ENCODE peak calls at places on chromosomes 12 and 14, in eight cellular contexts. V is AG04450, W is GM23338, G is WERI-Rb-1, I is lower lobe of right lung, B is uterus, N is foreskin keratinocyte, R is endodermal cell. Q is an unnamed sample.

GRCh38 chr12:59115526-59115925 is 195.2 kb upstream of the LRIG3 start:
- DNase-seq in V (no peak), W (no peak), G (no peak), I (no peak), B (no peak), N (no peak), R (no peak), Q (no peak)

GRCh38 chr14:59032821-59033220 is 155.6 kb upstream of the DAAM1 start:
- DNase-seq in V (no peak), W (no peak), G (no peak), I (no peak), B (no peak), N (no peak), R (no peak), Q (no peak)

GRCh38 chr12:57842342-57843294 is 3.9 kb downstream of the CTDSP2 start:
- DNase-seq in V (no peak), W (peak), G (no peak), I (no peak), B (no peak), N (no peak), R (peak), Q (no peak)

GRCh38 chr12:262817-263216 is at the start of gene SLC6A13:
- DNase-seq in V (no peak), W (no peak), G (no peak), I (peak), B (no peak), N (no peak), R (no peak), Q (no peak)

GRCh38 chr12:56300644-56301464 is 724 bp upstream of the CS start:
- DNase-seq in V (no peak), W (peak), G (no peak), I (no peak), B (no peak), N (no peak), R (no peak), Q (no peak)

GRCh38 chr14:65850429-65851145 is 438.1 kb downstream of the FUT8 start:
- DNase-seq in V (no peak), W (no peak), G (no peak), I (no peak), B (no peak), N (no peak), R (peak), Q (peak)

GRCh38 chr12:118290130-118290529 is 82.6 kb downstream of the TAOK3 start:
- DNase-seq in V (peak), W (no peak), G (peak), I (no peak), B (no peak), N (no peak), R (no peak), Q (no peak)

GRCh38 chr14:100842799-100843198 is 16.9 kb downstream of the MEG3 start:
- DNase-seq in V (peak), W (no peak), G (no peak), I (peak), B (peak), N (no peak), R (no peak), Q (no peak)

GRCh38 chr14:61710853-61711817 is 15.8 kb downstream of the HIF1A start:
- DNase-seq in V (no peak), W (no peak), G (no peak), I (no peak), B (no peak), N (no peak), R (no peak), Q (no peak)

GRCh38 chr14:77059276-77059934 is 30.9 kb upstream of the IRF2BPL start:
- DNase-seq in V (no peak), W (peak), G (no peak), I (no peak), B (no peak), N (peak), R (peak), Q (peak)

GRCh38 chr14:39491134-39491541 is 58.9 kb upstream of the FBXO33 start:
- DNase-seq in V (no peak), W (peak), G (no peak), I (no peak), B (no peak), N (peak), R (no peak), Q (no peak)

GRCh38 chr12:93292731-93293566 is 84.8 kb upstream of the NUDT4 start:
- DNase-seq in V (no peak), W (no peak), G (no peak), I (no peak), B (no peak), N (peak), R (peak), Q (no peak)

GRCh38 chr12:104790296-104791125 is 167.6 kb downstream of the SLC41A2 start:
- DNase-seq in V (no peak), W (peak), G (peak), I (peak), B (peak), N (no peak), R (peak), Q (peak)

GRCh38 chr12:107917912-107918800 is 143.7 kb downstream of the ASCL4 start:
- DNase-seq in V (no peak), W (peak), G (peak), I (no peak), B (no peak), N (peak), R (peak), Q (no peak)

GRCh38 chr12:65628061-65628460 is 196.2 kb upstream of the HMGA2 start:
- DNase-seq in V (no peak), W (no peak), G (no peak), I (no peak), B (no peak), N (no peak), R (no peak), Q (no peak)

GRCh38 chr12:122349078-122349477 is 73.4 kb downstream of the CLIP1 start:
- DNase-seq in V (no peak), W (no peak), G (no peak), I (no peak), B (no peak), N (no peak), R (no peak), Q (no peak)

GRCh38 chr12:120961604-120962486 is 16.5 kb upstream of the HNF1A start:
- DNase-seq in V (no peak), W (peak), G (no peak), I (no peak), B (no peak), N (peak), R (peak), Q (no peak)

GRCh38 chr14:27370775-27371174 is 772.9 kb upstream of the NOVA1 start:
- DNase-seq in V (no peak), W (no peak), G (no peak), I (no peak), B (no peak), N (no peak), R (no peak), Q (no peak)

GRCh38 chr12:76720068-76720467 is 43.8 kb upstream of the ZDHHC17 start:
- DNase-seq in V (no peak), W (no peak), G (no peak), I (no peak), B (no peak), N (peak), R (no peak), Q (no peak)

GRCh38 chr12:65670775-65671174 is 153.5 kb upstream of the HMGA2 start:
- DNase-seq in V (no peak), W (no peak), G (no peak), I (no peak), B (no peak), N (peak), R (no peak), Q (no peak)

GRCh38 chr14:74667758-74668157 is 45.1 kb downstream of the AREL1 start:
- DNase-seq in V (no peak), W (no peak), G (no peak), I (no peak), B (no peak), N (no peak), R (no peak), Q (no peak)

GRCh38 chr14:23154876-23155587 is 28.4 kb downstream of the SLC7A8 start:
- DNase-seq in V (peak), W (peak), G (peak), I (peak), B (peak), N (peak), R (peak), Q (no peak)

GRCh38 chr14:94132285-94132887 is 3.0 kb upstream of the IFI27L2 start:
- DNase-seq in V (peak), W (peak), G (peak), I (no peak), B (no peak), N (peak), R (peak), Q (peak)

GRCh38 chr14:66056926-66057552 is 429.1 kb upstream of the CCDC196 start:
- DNase-seq in V (no peak), W (no peak), G (no peak), I (no peak), B (no peak), N (no peak), R (no peak), Q (no peak)

GRCh38 chr12:132127041-132127440 is 17.1 kb downstream of the DDX51 start:
- DNase-seq in V (no peak), W (no peak), G (no peak), I (no peak), B (no peak), N (no peak), R (no peak), Q (no peak)

GRCh38 chr14:71308671-71309070 is 401.4 kb downstream of the PCNX1 start:
- DNase-seq in V (no peak), W (no peak), G (no peak), I (no peak), B (no peak), N (no peak), R (no peak), Q (no peak)

GRCh38 chr14:100386846-100387245 is 63.7 kb downstream of the SLC25A47 start:
- DNase-seq in V (no peak), W (no peak), G (no peak), I (no peak), B (no peak), N (no peak), R (no peak), Q (no peak)

GRCh38 chr14:102491366-102491765 is 18.2 kb downstream of the ANKRD9 start:
- DNase-seq in V (no peak), W (no peak), G (no peak), I (no peak), B (no peak), N (peak), R (peak), Q (no peak)

GRCh38 chr12:109613611-109614455 is 40.2 kb downstream of the MVK start:
- DNase-seq in V (no peak), W (peak), G (no peak), I (no peak), B (no peak), N (no peak), R (peak), Q (no peak)

GRCh38 chr14:60163741-60164140 is 1.5 kb downstream of the DHRS7 start:
- DNase-seq in V (no peak), W (peak), G (no peak), I (no peak), B (no peak), N (no peak), R (no peak), Q (no peak)

GRCh38 chr12:53600490-53601295 is 25.5 kb downstream of the ATF7 start:
- DNase-seq in V (no peak), W (no peak), G (peak), I (no peak), B (no peak), N (no peak), R (no peak), Q (no peak)
- H3K27ac ChIP-seq in V (no peak), W (no peak), G (peak), I (no peak), B (peak), N (no peak), R (no peak), Q (no peak)

DNA sequence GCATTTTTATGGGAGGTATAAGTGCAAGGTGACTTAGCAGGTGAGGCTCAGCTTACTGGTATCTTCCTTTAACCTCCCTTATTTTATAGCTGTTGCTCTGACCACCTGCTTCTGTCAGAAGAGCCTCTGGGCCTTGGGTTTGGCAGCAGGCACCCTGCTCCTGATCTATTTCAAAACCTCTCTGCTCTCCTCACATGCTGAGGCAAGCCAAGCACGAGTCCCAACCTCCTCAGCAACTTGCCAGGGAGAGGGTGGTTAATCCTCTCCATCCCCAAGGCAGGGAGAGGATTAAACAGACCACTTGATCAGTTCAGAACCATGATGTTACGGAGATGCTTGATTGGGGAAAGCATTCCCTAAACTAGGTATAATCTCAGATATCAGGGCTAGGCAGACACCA is 5.4 kb downstream of the PLEKHH1 start:
- DNase-seq in V (no peak), W (no peak), G (peak), I (no peak), B (no peak), N (peak), R (no peak), Q (no peak)
- H3K27ac ChIP-seq in V (no peak), W (no peak), G (no peak), I (no peak), B (no peak), N (no peak), R (peak), Q (no peak)

GRCh38 chr14:21219120-21219519 is 50.1 kb downstream of the HNRNPC start:
- DNase-seq in V (no peak), W (no peak), G (no peak), I (no peak), B (no peak), N (no peak), R (no peak), Q (no peak)

GRCh38 chr14:21215130-21215878 is 53.9 kb downstream of the HNRNPC start:
- DNase-seq in V (no peak), W (no peak), G (no peak), I (no peak), B (no peak), N (peak), R (no peak), Q (no peak)

GRCh38 chr14:21220874-21221477 is 48.3 kb downstream of the HNRNPC start:
- DNase-seq in V (no peak), W (no peak), G (no peak), I (no peak), B (no peak), N (no peak), R (no peak), Q (no peak)

GRCh38 chr14:21215879-21216251 is 53.4 kb downstream of the HNRNPC start:
- DNase-seq in V (no peak), W (no peak), G (no peak), I (no peak), B (no peak), N (no peak), R (no peak), Q (no peak)

GRCh38 chr14:21219561-21220111 is 49.6 kb downstream of the HNRNPC start:
- DNase-seq in V (no peak), W (no peak), G (no peak), I (no peak), B (no peak), N (no peak), R (no peak), Q (no peak)
- H3K27ac ChIP-seq in V (no peak), W (peak), G (no peak), I (no peak), B (no peak), N (no peak), R (no peak), Q (peak)

DNA sequence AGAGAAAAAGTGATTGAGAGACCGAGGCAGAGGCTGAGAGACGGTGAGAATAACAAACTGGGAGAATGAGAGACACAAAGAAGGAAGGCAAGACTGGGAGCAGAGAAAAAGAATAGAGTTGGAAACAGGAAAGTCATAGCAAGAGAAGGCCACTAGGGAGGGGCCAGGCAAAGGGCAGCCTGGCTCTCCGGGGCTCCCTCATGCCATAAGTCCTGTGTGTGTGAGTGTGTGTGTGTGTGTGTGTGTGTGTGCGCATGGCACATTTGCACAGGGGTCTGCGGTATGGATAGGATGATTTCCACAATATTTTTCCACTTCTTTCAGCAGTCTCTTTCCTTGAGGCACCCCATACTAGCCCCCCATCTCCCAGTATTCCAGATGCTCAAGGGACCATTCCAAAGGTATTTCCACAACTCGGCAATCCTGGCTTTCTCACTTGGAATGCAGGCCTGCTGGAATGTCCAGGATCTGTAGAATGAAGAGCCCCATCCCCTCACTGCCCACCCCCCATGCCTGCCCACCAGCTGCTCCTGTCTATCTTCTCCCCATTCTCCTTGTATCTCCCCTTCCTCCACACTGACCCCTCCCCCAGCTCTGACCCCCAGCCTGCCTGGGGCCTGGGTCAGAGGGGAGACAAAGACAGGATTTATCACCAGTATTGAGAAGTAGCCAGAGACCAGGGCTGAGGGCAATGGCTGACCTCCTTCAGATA is 9.0 kb downstream of the GPR84 start:
- DNase-seq in V (no peak), W (peak), G (peak), I (no peak), B (no peak), N (no peak), R (peak), Q (no peak)
- H3K27ac ChIP-seq in V (no peak), W (peak), G (peak), I (peak), B (peak), N (no peak), R (peak), Q (no peak)

GRCh38 chr14:105486333-105486973 is at the start of gene CRIP1:
- DNase-seq in V (no peak), W (no peak), G (no peak), I (no peak), B (no peak), N (no peak), R (no peak), Q (no peak)
- H3K27ac ChIP-seq in V (no peak), W (no peak), G (no peak), I (peak), B (peak), N (no peak), R (no peak), Q (peak)

GRCh38 chr12:82721726-82722125 is 35.0 kb downstream of the TMTC2 start:
- DNase-seq in V (no peak), W (no peak), G (no peak), I (no peak), B (no peak), N (no peak), R (no peak), Q (no peak)
- H3K27ac ChIP-seq in V (no peak), W (no peak), G (no peak), I (no peak), B (no peak), N (no peak), R (no peak), Q (no peak)

GRCh38 chr12:131087991-131088700 is 134.4 kb downstream of the ADGRD1 start:
- DNase-seq in V (no peak), W (no peak), G (peak), I (peak), B (peak), N (no peak), R (peak), Q (no peak)
- H3K27ac ChIP-seq in V (no peak), W (no peak), G (no peak), I (no peak), B (no peak), N (no peak), R (no peak), Q (no peak)

DNA sequence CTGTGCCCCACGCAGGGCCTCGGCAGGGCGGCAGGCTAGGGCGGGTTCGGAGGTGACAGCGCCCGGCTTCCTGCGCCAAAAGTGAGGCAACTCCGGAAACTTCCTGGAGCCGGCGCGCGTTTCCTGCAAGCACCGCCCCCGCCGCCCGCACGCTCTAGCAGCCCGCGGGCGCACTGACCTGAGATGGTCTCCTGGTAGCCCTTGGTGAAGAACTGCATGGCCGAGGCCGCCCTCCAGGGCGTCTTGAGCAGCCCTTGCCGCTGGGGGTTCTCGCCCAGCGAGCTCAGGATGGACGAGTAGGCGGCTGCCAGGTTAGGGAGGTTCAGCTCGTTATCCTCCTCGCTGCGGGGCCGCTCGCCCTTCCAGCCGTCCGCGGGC is 494 bp downstream of the GCH1 start:
- DNase-seq in V (no peak), W (peak), G (peak), I (peak), B (peak), N (peak), R (peak), Q (peak)
- H3K27ac ChIP-seq in V (no peak), W (no peak), G (peak), I (peak), B (peak), N (no peak), R (no peak), Q (peak)

GRCh38 chr12:50546441-50547318 is 41.9 kb downstream of the DIP2B start:
- DNase-seq in V (no peak), W (no peak), G (no peak), I (no peak), B (no peak), N (no peak), R (no peak), Q (no peak)
- H3K27ac ChIP-seq in V (no peak), W (no peak), G (peak), I (no peak), B (no peak), N (peak), R (no peak), Q (no peak)